ENCODE peak calls at places on chromosomes 2 and 18, in four cellular contexts. E is ovary, U is GM12878, J is sigmoid colon. A is an unnamed sample.
A peak's percentile ranks its signal among the peaks of the same experiment; 100 is the strongest.

GRCh38 chr2:41283079-41283765 is 764.6 kb upstream of the PKDCC start:
- DNase-seq in E (no peak), U (no peak), J (no peak), A (no peak)

GRCh38 chr18:10289265-10289664 is 165.2 kb upstream of the APCDD1 start:
- DNase-seq in E (no peak), U (no peak), J (no peak), A (no peak)

GRCh38 chr2:96408631-96409542 is 73.3 kb downstream of the NCAPH start:
- DNase-seq in E (peak; percentile 36), U (no peak), J (no peak), A (no peak)

GRCh38 chr18:55934801-55935200 is 346.8 kb upstream of the TCF4 start:
- DNase-seq in E (no peak), U (no peak), J (no peak), A (no peak)

GRCh38 chr2:164651361-164651760 is 30.1 kb upstream of the GRB14 start:
- DNase-seq in E (no peak), U (no peak), J (no peak), A (no peak)

GRCh38 chr2:229431331-229431954 is 160.4 kb upstream of the PID1 start:
- DNase-seq in E (no peak), U (no peak), J (no peak), A (no peak)

GRCh38 chr2:228039752-228040534 is 141.5 kb downstream of the SPHKAP start:
- DNase-seq in E (no peak), U (no peak), J (no peak), A (no peak)

GRCh38 chr18:57915241-57915640 is 112.1 kb upstream of the ATP8B1 start:
- DNase-seq in E (no peak), U (no peak), J (no peak), A (no peak)

GRCh38 chr2:212984129-212984528 is 167.3 kb downstream of the IKZF2 start:
- DNase-seq in E (no peak), U (no peak), J (no peak), A (no peak)

GRCh38 chr2:10354399-10354798 is 51.7 kb downstream of the HPCAL1 start:
- DNase-seq in E (no peak), U (no peak), J (no peak), A (no peak)

GRCh38 chr2:136527560-136527959 is 237.8 kb upstream of the THSD7B start:
- DNase-seq in E (no peak), U (no peak), J (no peak), A (no peak)

GRCh38 chr2:223528036-223528435 is 74.1 kb downstream of the SCG2 start:
- DNase-seq in E (no peak), U (no peak), J (no peak), A (no peak)

GRCh38 chr2:186339716-186340115 is 146.3 kb upstream of the ZC3H15 start:
- DNase-seq in E (no peak), U (no peak), J (no peak), A (no peak)

GRCh38 chr2:172976816-172977215 is 98.8 kb upstream of the MAP3K20 start:
- DNase-seq in E (no peak), U (no peak), J (no peak), A (no peak)

GRCh38 chr2:184312970-184313369 is 285.4 kb upstream of the ZNF804A start:
- DNase-seq in E (no peak), U (no peak), J (no peak), A (no peak)

GRCh38 chr2:229780856-229781773 is 66.8 kb upstream of the DNER start:
- DNase-seq in E (no peak), U (no peak), J (no peak), A (no peak)

GRCh38 chr2:5946210-5947118 is 254.3 kb downstream of the SOX11 start:
- DNase-seq in E (no peak), U (no peak), J (no peak), A (no peak)

GRCh38 chr18:28995319-28995718 is 818.4 kb upstream of the CDH2 start:
- DNase-seq in E (no peak), U (no peak), J (no peak), A (no peak)

GRCh38 chr2:143524001-143524608 is 394.9 kb downstream of the ARHGAP15 start:
- DNase-seq in E (no peak), U (no peak), J (no peak), A (no peak)

GRCh38 chr2:28338046-28338753 is 54.5 kb upstream of the FOSL2 start:
- DNase-seq in E (peak; percentile 64), U (no peak), J (peak; percentile 94), A (peak; percentile 47)

GRCh38 chr2:101252408-101253012 is at the start of gene CNOT11:
- DNase-seq in E (peak; percentile 100), U (peak; percentile 93), J (peak; percentile 99), A (peak; percentile 98)
- TF ChIP-seq POLR2A in E (peak; percentile 70), U (peak; percentile 85), J (peak; percentile 49), A (peak; percentile 91)

DNA sequence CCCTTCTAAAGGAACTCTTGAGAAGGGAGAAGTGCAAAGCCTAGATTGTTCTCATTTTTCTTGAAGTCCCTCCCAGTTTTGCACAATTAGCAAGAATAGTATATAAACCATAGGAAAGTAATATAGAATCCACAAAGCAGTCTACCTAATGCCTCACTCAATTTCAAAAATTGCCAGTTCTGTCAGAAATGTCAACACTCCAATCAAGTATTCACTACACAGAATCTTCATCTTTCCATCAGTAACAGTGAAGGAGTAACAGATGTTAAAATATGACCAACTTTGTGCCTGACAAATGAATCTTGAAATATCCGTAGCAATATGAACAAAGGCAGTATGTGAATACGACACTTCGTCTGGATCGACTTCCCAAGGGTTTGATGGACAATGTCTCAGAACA is 56.3 kb downstream of the RBMS1 start:
- DNase-seq in E (no peak), U (no peak), J (no peak), A (no peak)
- TF ChIP-seq EP300 in E (no peak), U (no peak), J (no peak), A (no peak)

DNA sequence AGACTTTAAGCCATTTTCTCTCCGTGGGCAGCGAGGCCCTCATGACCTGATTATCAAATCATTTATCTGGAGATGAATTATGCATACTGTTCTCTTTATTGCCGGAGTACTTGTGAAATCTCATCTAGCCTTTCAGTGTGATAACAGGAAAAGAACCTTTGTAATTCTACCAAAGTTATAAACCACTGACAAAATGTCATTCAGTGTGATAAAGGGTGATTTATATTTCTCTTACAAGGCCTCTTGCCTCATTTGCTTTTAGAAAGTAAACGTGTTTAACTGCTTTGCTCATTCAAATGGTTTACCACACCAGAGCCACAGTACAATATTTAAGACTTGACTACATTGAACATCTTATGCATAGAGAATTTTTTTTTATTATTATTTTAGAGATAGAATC is 13.8 kb downstream of the MTCL1 start:
- DNase-seq in E (no peak), U (no peak), J (no peak), A (no peak)
- H3K27ac ChIP-seq in E (no peak overlapping the region), U (no peak overlapping the region), J (peak overlapping the region; percentile 53), A (no peak overlapping the region)

DNA sequence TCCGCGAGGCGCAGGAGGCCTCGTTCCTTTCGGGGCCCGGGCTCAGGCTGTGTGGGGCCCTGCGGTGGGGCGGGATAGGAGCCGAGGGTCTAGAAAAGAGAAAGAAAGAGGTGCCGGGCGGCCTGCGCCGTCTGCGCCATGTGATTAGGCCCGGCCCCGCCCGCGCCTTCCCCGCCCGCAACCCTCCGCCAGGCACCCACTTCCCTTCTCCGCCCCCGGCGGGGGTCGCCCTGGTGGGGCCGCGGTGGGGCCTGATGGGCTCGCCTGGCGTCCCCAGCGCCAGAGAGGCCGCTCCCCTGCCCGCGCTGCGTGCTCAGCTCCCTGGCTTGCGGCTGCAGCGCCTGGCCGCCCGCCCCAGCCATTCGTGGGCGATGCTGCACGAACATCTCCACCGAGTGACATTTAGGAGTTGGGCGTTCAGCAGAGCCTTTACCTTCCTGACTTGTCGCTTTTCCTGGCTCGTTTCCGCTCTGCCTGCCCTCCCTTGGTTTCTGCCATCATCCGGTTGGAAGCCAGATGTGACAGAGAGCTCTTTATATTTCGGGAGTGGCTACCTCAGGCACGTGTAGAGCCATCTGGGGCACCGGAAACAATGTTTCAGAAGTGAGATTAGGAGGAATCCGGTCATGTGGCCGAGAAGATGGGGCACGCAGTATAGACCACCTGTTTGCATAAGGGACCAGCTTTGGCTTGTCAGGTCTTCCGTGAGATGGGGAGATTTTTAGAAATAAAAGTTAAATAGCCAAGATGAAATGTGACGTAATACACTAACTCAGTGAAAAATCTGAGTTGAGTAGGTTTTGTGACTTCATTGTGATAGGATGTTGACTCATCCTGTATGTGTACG is 1.1 kb downstream of the GLS start:
- DNase-seq in E (peak; percentile 71), U (peak; percentile 80), J (peak; percentile 79), A (peak; percentile 74)
- TF ChIP-seq POLR2A in E (no peak), U (peak; percentile 92), J (peak; percentile 30), A (no peak)